ENCODE peak calls at places on chromosomes 2 and 18, in five cellular contexts. S is small intestine, Q is stomach, F is tibial nerve, O is endothelial cell of umbilical vein. B is an unnamed sample. For H3K9me3, the result is how much of the 10 kb centered on the place peaks cover.

GRCh38 chr18:21242141-21243040 is at the start of gene GREB1L:
- DNase-seq in S (peak), Q (peak), F (peak), O (peak), B (peak)

GRCh38 chr2:43402002-43402401 is 175.6 kb upstream of the ZFP36L2 start:
- DNase-seq in S (no peak), Q (no peak), F (no peak), O (no peak), B (no peak)

GRCh38 chr2:216372761-216373291 is 543 bp upstream of the MARCHF4 start:
- DNase-seq in S (no peak), Q (no peak), F (no peak), O (peak), B (no peak)

GRCh38 chr18:43596106-43596712 is 318.9 kb upstream of the SYT4 start:
- DNase-seq in S (peak), Q (no peak), F (no peak), O (peak), B (no peak)

GRCh38 chr2:84938194-84938879 is 32.6 kb upstream of the KCMF1 start:
- DNase-seq in S (peak), Q (no peak), F (no peak), O (no peak), B (no peak)

GRCh38 chr2:17301437-17301836 is 216.8 kb downstream of the RAD51AP2 start:
- DNase-seq in S (no peak), Q (no peak), F (no peak), O (no peak), B (no peak)

GRCh38 chr2:149080104-149080503 is 41.6 kb downstream of the LYPD6B start:
- DNase-seq in S (no peak), Q (no peak), F (no peak), O (no peak), B (no peak)

GRCh38 chr2:28036307-28036706 is 145.8 kb downstream of the BABAM2 start:
- DNase-seq in S (no peak), Q (no peak), F (no peak), O (peak), B (no peak)

GRCh38 chr2:212626371-212626918 is 87.8 kb upstream of the ERBB4 start:
- DNase-seq in S (no peak), Q (no peak), F (no peak), O (no peak), B (no peak)

GRCh38 chr2:227388537-227389011 is 825 bp upstream of the SCYGR1 start:
- DNase-seq in S (no peak), Q (no peak), F (no peak), O (no peak), B (no peak)

GRCh38 chr2:236105955-236106607 is 62.1 kb downstream of the GBX2 start:
- DNase-seq in S (no peak), Q (no peak), F (no peak), O (peak), B (no peak)

GRCh38 chr2:26477911-26478253 is at the start of gene OTOF:
- DNase-seq in S (no peak), Q (no peak), F (no peak), O (peak), B (no peak)

GRCh38 chr2:21265752-21266151 is 142.0 kb downstream of the TDRD15 start:
- DNase-seq in S (no peak), Q (no peak), F (no peak), O (no peak), B (no peak)

GRCh38 chr2:194730266-194730665 is 926.8 kb upstream of the SLC39A10 start:
- DNase-seq in S (no peak), Q (no peak), F (no peak), O (peak), B (no peak)

GRCh38 chr2:37377187-37377532 is 32.7 kb downstream of the QPCT start:
- DNase-seq in S (no peak), Q (no peak), F (no peak), O (no peak), B (peak)

GRCh38 chr2:241965931-241966412 is 96.4 kb downstream of the RTP5 start:
- DNase-seq in S (peak), Q (peak), F (no peak), O (peak), B (peak)

GRCh38 chr2:8306530-8307351 is 375.1 kb upstream of the ID2 start:
- DNase-seq in S (no peak), Q (no peak), F (no peak), O (no peak), B (no peak)

DNA sequence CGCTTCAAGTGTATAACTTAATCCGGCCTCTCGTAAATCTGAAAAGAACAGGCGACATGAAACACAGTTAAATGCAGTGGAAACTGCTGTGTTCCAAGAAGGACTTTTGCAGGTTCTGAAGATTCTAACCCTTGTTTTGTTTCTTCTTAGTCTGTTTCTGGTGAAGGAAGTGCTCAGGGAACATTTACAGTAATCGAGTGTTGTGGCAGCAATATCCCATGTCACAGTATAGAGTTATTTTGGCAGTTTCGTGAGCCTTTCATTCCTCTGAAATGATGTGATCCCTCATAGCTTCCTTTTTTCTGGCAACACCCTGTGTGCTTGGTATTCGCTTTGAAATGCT is 2.7 kb downstream of the CRIM1 start:
- DNase-seq in S (peak), Q (no peak), F (no peak), O (no peak), B (no peak)
- H3K4me3 ChIP-seq in S (no peak), Q (peak), F (peak), O (peak), B (peak)

DNA sequence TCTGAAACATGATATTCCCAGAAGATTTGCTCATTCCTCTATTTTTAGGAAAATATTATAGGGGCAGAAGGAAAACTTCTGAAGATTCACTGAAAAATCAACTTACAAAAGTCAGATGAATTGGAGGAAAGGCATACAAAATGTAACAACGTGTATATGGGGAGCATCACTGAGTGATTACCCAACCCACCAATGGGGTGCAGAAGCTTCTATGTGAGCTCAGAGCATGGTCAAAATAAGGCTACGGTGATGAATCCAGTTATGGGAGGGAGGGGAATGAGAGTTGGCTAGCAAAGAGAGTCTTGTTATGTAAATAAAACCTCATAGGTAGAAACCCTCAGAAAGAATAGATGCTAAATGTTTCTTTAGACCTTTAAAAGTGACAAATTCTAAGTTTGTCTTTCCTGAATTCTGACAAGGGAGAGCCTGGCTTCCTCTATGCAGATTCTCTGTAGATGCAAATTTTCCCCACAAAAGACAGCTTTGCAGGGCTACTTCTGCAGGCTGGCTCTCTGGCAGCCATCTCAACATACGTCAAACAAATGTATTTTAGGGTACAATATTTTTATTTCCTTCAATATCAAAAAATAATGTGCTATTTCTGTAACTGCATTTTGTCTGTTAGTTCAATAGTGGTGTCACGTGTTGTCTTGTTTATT is 171.4 kb upstream of the NDUFV2 start:
- DNase-seq in S (no peak), Q (no peak), F (no peak), O (no peak), B (no peak)
- H3K27ac ChIP-seq in S (no peak), Q (no peak), F (no peak), O (no peak), B (no peak)

GRCh38 chr2:588041-588645 is 89.1 kb downstream of the TMEM18 start:
- DNase-seq in S (no peak), Q (no peak), F (no peak), O (no peak), B (no peak)
- H3K9me3 ChIP-seq in S (under half), Q (under half), F (under half), O (under half), B (under half)

GRCh38 chr2:231613054-231613654 is 20.5 kb downstream of the TEX44 start:
- DNase-seq in S (peak), Q (no peak), F (no peak), O (no peak), B (peak)

GRCh38 chr2:231617059-231617926 is 24.6 kb downstream of the TEX44 start:
- DNase-seq in S (no peak), Q (no peak), F (no peak), O (no peak), B (no peak)

GRCh38 chr2:231613655-231614558 is 21.2 kb downstream of the TEX44 start:
- DNase-seq in S (peak), Q (peak), F (peak), O (peak), B (peak)

GRCh38 chr2:231614559-231615057 is 21.9 kb downstream of the TEX44 start:
- DNase-seq in S (no peak), Q (peak), F (no peak), O (no peak), B (no peak)

GRCh38 chr2:231615058-231615671 is 22.5 kb downstream of the TEX44 start:
- DNase-seq in S (no peak), Q (no peak), F (no peak), O (no peak), B (no peak)
- H3K4me3 ChIP-seq in S (no peak), Q (peak), F (peak), O (no peak), B (peak)

DNA sequence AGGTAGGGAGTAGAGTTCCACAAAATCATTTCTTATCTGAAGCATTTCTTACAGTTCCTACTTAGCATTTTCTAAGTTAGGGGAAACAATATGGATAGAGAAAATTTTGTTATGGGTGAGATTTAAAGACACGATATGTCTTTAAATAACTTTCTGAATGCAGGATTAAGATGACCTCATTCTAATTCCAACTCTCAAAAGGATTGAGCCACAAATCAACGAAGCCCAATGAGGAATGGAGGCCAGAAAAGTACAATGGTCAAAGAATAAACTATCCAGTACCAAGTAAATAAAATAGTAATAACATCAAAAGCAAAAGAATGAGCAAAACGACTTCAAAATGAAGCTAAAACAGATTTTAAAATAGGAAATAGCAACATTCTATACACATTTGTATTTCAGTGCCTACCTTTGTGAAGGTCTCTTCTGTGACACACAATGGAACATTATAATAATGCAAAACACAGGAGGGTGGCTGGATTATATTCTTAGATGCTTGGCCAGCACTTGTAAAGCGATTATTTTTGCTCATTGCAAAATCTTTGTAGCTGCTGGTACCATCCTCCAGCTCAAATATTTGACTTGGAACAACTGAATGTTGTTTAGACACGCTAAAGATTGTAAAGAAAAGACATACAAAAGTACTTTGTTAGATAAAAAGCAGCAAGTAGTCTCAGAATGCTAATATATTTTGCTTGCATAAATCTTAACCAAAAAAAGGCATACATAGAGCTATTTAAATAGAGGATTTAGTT is 33.8 kb downstream of the HNRNPLL start:
- DNase-seq in S (no peak), Q (no peak), F (no peak), O (no peak), B (no peak)
- H3K27ac ChIP-seq in S (no peak), Q (no peak), F (no peak), O (no peak), B (no peak)

GRCh38 chr2:116718451-116718850 is 1096.0 kb upstream of the DDX18 start:
- DNase-seq in S (no peak), Q (no peak), F (no peak), O (no peak), B (no peak)

GRCh38 chr2:116716444-116716843 is 1098.0 kb upstream of the DDX18 start:
- DNase-seq in S (no peak), Q (no peak), F (no peak), O (no peak), B (no peak)

GRCh38 chr2:116719841-116720240 is 1094.7 kb upstream of the DDX18 start:
- DNase-seq in S (peak), Q (no peak), F (no peak), O (peak), B (no peak)

GRCh38 chr2:116716038-116716437 is 1098.5 kb upstream of the DDX18 start:
- DNase-seq in S (no peak), Q (no peak), F (no peak), O (no peak), B (no peak)
- H3K9me3 ChIP-seq in S (under half), Q (under half), F (under half), O (under half), B (under half)

GRCh38 chr2:60358471-60358870 is 195.0 kb downstream of the BCL11A start:
- DNase-seq in S (no peak), Q (no peak), F (no peak), O (no peak), B (no peak)

GRCh38 chr2:60353863-60354262 is 199.6 kb downstream of the BCL11A start:
- DNase-seq in S (no peak), Q (no peak), F (no peak), O (no peak), B (no peak)

GRCh38 chr2:60355849-60356261 is 197.6 kb downstream of the BCL11A start:
- DNase-seq in S (no peak), Q (no peak), F (no peak), O (no peak), B (no peak)

GRCh38 chr2:60354713-60355112 is 198.7 kb downstream of the BCL11A start:
- DNase-seq in S (no peak), Q (no peak), F (no peak), O (no peak), B (no peak)

DNA sequence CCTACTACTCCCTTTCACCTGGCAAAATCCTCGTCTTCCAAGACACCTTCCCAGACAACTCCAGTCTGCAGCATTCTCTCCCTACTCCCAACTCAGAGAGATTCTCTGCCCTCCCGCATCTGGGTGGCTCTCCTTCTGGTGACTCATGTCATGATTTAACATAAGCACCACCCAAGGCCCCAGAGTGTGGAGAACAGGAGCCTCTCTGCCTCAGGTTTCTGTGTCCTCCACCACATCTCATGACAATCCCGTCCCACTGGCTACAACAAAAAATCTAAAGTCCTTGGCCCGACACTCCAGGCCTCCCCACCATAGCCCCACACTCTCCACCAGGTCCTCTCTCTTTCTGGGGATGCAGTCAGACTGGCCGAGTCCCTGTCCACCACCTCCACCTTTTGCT is 197.1 kb downstream of the BCL11A start:
- DNase-seq in S (no peak), Q (no peak), F (no peak), O (no peak), B (no peak)
- H3K4me3 ChIP-seq in S (no peak), Q (no peak), F (no peak), O (no peak), B (no peak)